ENCODE peak calls at places on chromosomes 16 and 17, in ten cellular contexts. B is transverse colon, I is heart left ventricle, A is suprapubic skin, S is adrenal gland, H is IMR-90, W is testis, E is right lobe of liver, Z is prostate gland, Y is sigmoid colon. N is an unnamed sample.

GRCh38 chr17:17180141-17180603 is 26.0 kb downstream of the PLD6 start:
- DNase-seq in I (no peak), B (no peak), Z (peak), A (no peak), Y (no peak), W (no peak), S (no peak), E (no peak), H (no peak), N (no peak)

GRCh38 chr16:54077412-54077821 is 209.2 kb downstream of the IRX3 start:
- DNase-seq in A (no peak), H (peak), Y (no peak), E (no peak), W (no peak), I (no peak), Z (no peak), S (peak), B (no peak), N (no peak)

GRCh38 chr16:65445313-65446260 is 323.7 kb upstream of the CDH11 start:
- DNase-seq in I (no peak), W (no peak), B (no peak), E (no peak), S (no peak), A (no peak), Z (no peak), H (no peak), Y (no peak), N (no peak)

GRCh38 chr17:82496529-82497434 is 22.8 kb upstream of the FOXK2 start:
- DNase-seq in E (peak), S (peak), Z (peak), I (peak), W (peak), Y (peak), B (peak), A (peak), H (peak), N (peak)

GRCh38 chr17:33871720-33872535 is 383.2 kb upstream of the CCL2 start:
- DNase-seq in A (no peak), Z (no peak), E (no peak), W (no peak), B (no peak), I (no peak), Y (no peak), H (no peak), S (no peak), N (no peak)

GRCh38 chr16:4336701-4337539 is 14.2 kb downstream of the PAM16 start:
- DNase-seq in W (no peak), Z (no peak), S (no peak), A (no peak), H (no peak), B (no peak), E (peak), Y (peak), I (no peak), N (no peak)

GRCh38 chr17:7886227-7887037 is 2.2 kb upstream of the CHD3 start:
- DNase-seq in S (peak), E (no peak), Y (peak), B (peak), A (peak), Z (peak), H (peak), I (no peak), W (peak), N (no peak)

GRCh38 chr17:43521389-43521788 is 24.8 kb downstream of the ETV4 start:
- DNase-seq in E (no peak), A (no peak), W (no peak), B (no peak), H (no peak), Y (no peak), I (no peak), Z (no peak), S (no peak), N (no peak)

GRCh38 chr16:49503242-49504022 is 129.8 kb downstream of the C16orf78 start:
- DNase-seq in W (no peak), S (no peak), H (no peak), Z (no peak), B (peak), I (no peak), E (no peak), Y (peak), A (no peak), N (peak)

GRCh38 chr17:8628609-8629169 is 1.8 kb downstream of the MYH10 start:
- DNase-seq in S (no peak), E (no peak), B (no peak), H (no peak), W (no peak), Y (no peak), I (no peak), Z (no peak), A (no peak), N (no peak)

GRCh38 chr16:22782299-22782698 is 31.7 kb upstream of the HS3ST2 start:
- DNase-seq in Z (no peak), E (no peak), B (no peak), Y (no peak), W (peak), I (no peak), H (no peak), S (peak), A (no peak), N (no peak)

GRCh38 chr16:50841081-50841886 is 99.4 kb downstream of the CYLD start:
- DNase-seq in W (peak), S (peak), I (no peak), E (no peak), A (peak), B (no peak), H (no peak), Z (no peak), Y (no peak), N (no peak)

GRCh38 chr16:51542856-51543510 is 391.9 kb upstream of the SALL1 start:
- DNase-seq in Z (no peak), I (no peak), B (no peak), W (no peak), A (no peak), S (no peak), Y (no peak), H (no peak), E (no peak), N (no peak)

GRCh38 chr16:53341787-53342186 is 92.5 kb upstream of the RBL2 start:
- DNase-seq in H (no peak), Y (no peak), W (no peak), Z (no peak), S (no peak), A (no peak), I (no peak), B (no peak), E (no peak), N (no peak)

GRCh38 chr16:26015776-26016175 is 324.0 kb downstream of the HS3ST4 start:
- DNase-seq in I (no peak), A (no peak), Y (no peak), H (no peak), Z (no peak), W (no peak), E (no peak), B (no peak), S (no peak), N (no peak)

GRCh38 chr16:72960101-72960500 is 87.8 kb downstream of the ZFHX3 start:
- DNase-seq in Y (no peak), I (no peak), Z (no peak), B (no peak), W (no peak), A (no peak), H (no peak), E (no peak), S (no peak), N (no peak)

GRCh38 chr16:72958522-72959076 is 89.3 kb downstream of the ZFHX3 start:
- DNase-seq in S (no peak), H (no peak), B (no peak), I (no peak), Y (peak), E (no peak), A (no peak), W (no peak), Z (no peak), N (no peak)

GRCh38 chr16:72956124-72957064 is 91.5 kb downstream of the ZFHX3 start:
- DNase-seq in B (no peak), Y (no peak), I (no peak), H (no peak), S (no peak), Z (peak), W (no peak), A (no peak), E (peak), N (no peak)

GRCh38 chr16:72959301-72959996 is 88.5 kb downstream of the ZFHX3 start:
- DNase-seq in Z (no peak), I (no peak), W (no peak), B (no peak), Y (peak), E (no peak), H (no peak), S (no peak), A (no peak), N (no peak)

GRCh38 chr16:72957303-72958277 is 90.3 kb downstream of the ZFHX3 start:
- DNase-seq in A (no peak), I (no peak), W (no peak), H (no peak), B (no peak), E (no peak), S (no peak), Z (no peak), Y (peak), N (no peak)
- H3K27ac ChIP-seq in A (no peak), I (no peak), W (no peak), H (no peak), B (no peak), E (no peak), S (no peak), Z (peak), Y (no peak), N (no peak)

GRCh38 chr16:58243528-58244004 is 45.7 kb upstream of the CSNK2A2 start:
- DNase-seq in Y (no peak), E (no peak), A (no peak), S (no peak), B (peak), H (no peak), I (no peak), Z (no peak), W (no peak), N (no peak)
- TF ChIP-seq POLR2A in Y (no peak), E (no peak), A (no peak), S (no peak), B (no peak), H (no peak), I (no peak), Z (no peak), W (no peak), N (no peak)

DNA sequence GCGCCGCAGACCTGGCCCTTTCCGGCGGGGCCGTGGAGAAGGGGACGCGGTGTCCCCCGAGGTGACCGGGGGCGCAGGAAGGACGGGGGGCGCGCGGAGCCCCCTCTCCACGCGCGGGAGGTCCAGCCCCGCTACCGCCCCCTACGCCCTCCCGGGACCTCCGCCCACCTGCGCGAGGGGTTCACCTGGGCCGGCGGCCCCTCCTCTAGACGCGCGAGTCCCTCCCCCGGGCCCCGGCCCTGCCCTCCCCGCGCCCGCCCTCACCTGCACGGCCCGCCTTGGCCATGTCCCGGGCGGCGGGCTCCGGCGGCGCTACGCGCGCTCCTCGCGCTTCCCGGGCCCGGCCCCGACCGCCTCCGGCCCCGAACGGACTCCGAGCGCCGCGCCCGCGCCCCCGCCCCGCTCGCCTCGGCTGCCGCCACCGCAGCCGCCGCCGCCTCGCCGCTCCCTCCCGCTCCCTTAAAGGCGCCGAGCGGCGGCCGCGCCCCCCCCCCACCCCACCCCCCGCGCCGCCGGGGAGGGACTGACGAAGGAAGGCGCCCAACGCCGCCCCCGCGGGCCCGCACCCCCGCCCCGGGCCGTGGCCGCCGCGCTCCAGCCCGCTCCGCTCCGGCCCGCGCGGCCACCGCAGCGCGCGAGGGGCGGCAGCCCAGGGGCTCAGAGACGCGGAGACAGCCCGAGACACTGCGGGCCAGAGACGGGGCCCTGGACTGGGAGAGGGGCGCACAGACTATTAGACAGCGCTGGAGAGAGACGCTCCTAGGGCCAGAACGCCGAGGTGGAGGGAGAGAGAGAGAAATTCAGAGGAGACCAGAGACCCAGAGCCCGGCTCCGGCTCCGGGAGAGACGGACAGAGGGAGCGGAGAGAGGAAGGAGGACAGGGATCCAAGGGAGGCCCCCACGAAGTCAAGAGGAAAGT is at the start of gene PITPNM3:
- DNase-seq in A (no peak), B (peak), W (no peak), I (no peak), S (peak), E (no peak), Y (no peak), Z (no peak), H (no peak), N (peak)
- H3K4me3 ChIP-seq in A (peak), B (peak), W (peak), I (peak), S (peak), E (peak), Y (peak), Z (peak), H (peak), N (peak)

GRCh38 chr17:2510559-2510958 is 1.1 kb downstream of the METTL16 start:
- DNase-seq in H (no peak), E (no peak), W (no peak), B (no peak), A (peak), I (no peak), Z (no peak), Y (no peak), S (no peak), N (no peak)
- H3K27ac ChIP-seq in H (peak), E (peak), W (peak), B (peak), A (peak), I (peak), Z (peak), Y (peak), S (no peak), N (peak)

DNA sequence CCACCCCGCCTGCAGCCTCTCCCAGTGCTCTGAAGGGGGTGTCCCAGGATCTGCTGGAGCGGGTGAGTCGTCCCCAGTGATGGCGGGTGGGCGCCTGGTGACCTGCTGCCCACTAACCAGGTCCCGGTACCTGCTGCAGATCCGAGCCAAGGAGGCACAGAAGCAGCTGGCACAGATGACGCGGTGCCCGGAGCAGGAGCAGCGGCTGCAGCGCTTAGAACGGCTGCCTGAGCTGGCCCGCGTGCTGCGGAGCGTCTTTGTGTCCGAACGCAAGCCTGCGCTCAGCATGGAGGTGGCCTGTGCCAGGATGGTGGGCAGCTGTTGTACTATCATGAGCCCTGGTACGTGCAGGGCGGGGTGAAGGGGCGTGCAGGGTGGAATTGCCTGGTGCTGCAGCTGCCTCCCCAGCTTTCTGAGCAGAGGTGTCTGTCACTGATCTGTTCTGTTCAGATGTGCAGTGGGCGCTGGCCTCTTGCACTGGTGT is 3.6 kb downstream of the CDT1 start:
- DNase-seq in Z (no peak), H (no peak), B (no peak), Y (no peak), A (no peak), E (no peak), I (no peak), S (no peak), W (no peak), N (no peak)
- TF ChIP-seq POLR2A in Z (no peak), H (no peak), B (no peak), Y (no peak), A (no peak), E (no peak), I (no peak), S (no peak), W (no peak), N (no peak)

GRCh38 chr17:59848385-59848668 is 44.4 kb downstream of the TUBD1 start:
- DNase-seq in E (no peak), W (no peak), Z (no peak), B (no peak), S (no peak), H (no peak), Y (no peak), I (no peak), A (no peak), N (no peak)

GRCh38 chr17:59846391-59847165 is 46.2 kb downstream of the TUBD1 start:
- DNase-seq in A (peak), Z (peak), S (peak), I (no peak), H (peak), W (peak), E (no peak), B (peak), Y (peak), N (no peak)

GRCh38 chr17:59848778-59849177 is 44.0 kb downstream of the TUBD1 start:
- DNase-seq in S (peak), W (peak), H (peak), Y (peak), B (peak), E (peak), I (no peak), Z (no peak), A (peak), N (peak)

GRCh38 chr17:59853168-59853918 is 39.4 kb downstream of the TUBD1 start:
- DNase-seq in Y (peak), W (no peak), S (no peak), I (no peak), Z (peak), H (peak), A (no peak), B (peak), E (no peak), N (peak)

DNA sequence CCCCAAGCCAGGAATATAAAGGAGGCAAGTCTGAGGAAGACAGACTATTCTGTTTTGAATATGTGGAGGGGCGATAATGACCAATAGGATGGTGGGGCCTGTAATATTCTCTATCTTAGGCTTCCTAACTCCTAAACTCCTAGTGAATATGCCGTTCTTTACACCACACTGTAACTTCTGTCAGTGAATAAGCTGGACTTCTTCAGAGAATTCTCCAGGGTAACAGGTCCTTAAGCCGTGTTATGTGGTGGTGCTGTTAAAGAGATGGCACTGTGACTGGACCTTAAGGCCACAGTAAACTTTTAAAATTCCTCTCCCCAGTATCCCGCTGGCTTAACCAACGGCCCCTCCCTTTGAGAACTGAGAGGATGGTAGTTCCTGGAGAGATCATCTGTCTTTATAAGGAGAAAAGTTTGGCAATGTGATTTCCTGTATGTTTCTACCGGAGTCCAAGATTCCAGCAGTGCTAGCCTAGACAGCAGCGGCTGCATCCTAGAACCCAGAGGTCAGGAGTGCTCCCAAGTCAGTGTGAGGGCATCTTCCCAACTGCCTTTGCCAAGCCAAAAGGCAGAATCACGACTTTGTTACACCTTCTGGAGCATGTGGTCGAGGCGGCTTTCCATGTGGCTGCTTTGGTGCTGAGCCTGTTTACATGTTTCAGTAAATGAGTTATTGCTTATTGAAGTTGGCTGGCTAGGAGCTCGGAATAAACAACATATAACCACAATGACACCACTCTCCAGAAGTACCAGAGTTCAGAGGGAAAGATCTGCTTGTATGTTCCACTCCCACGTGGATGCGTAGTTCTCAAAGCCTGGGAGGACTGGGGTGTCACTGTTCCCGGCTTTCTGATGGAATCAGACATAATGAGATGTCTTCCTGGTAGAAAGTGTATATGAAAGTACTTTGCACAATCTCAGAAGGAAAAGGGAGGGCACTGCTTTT is 41.0 kb downstream of the TUBD1 start:
- DNase-seq in E (no peak), Y (peak), I (no peak), B (peak), Z (peak), W (peak), S (peak), A (peak), H (peak), N (no peak)
- H3K4me3 ChIP-seq in E (no peak), Y (no peak), I (no peak), B (no peak), Z (no peak), W (no peak), S (no peak), A (no peak), H (no peak), N (no peak)

GRCh38 chr17:64216030-64216384 is 47.1 kb downstream of the TEX2 start:
- DNase-seq in S (no peak), B (no peak), I (no peak), H (peak), Y (no peak), Z (no peak), A (no peak), W (no peak), E (no peak), N (no peak)

GRCh38 chr17:64218066-64218465 is 45.0 kb downstream of the TEX2 start:
- DNase-seq in Y (no peak), Z (no peak), S (no peak), W (no peak), B (no peak), E (no peak), A (no peak), H (no peak), I (no peak), N (no peak)

GRCh38 chr17:64217249-64217652 is 45.8 kb downstream of the TEX2 start:
- DNase-seq in E (no peak), H (no peak), A (no peak), I (no peak), Y (no peak), Z (no peak), B (no peak), W (no peak), S (peak), N (no peak)

GRCh38 chr17:64214950-64215349 is 48.1 kb downstream of the TEX2 start:
- DNase-seq in I (no peak), W (no peak), A (no peak), Y (no peak), H (no peak), S (peak), E (no peak), Z (no peak), B (no peak), N (no peak)

DNA sequence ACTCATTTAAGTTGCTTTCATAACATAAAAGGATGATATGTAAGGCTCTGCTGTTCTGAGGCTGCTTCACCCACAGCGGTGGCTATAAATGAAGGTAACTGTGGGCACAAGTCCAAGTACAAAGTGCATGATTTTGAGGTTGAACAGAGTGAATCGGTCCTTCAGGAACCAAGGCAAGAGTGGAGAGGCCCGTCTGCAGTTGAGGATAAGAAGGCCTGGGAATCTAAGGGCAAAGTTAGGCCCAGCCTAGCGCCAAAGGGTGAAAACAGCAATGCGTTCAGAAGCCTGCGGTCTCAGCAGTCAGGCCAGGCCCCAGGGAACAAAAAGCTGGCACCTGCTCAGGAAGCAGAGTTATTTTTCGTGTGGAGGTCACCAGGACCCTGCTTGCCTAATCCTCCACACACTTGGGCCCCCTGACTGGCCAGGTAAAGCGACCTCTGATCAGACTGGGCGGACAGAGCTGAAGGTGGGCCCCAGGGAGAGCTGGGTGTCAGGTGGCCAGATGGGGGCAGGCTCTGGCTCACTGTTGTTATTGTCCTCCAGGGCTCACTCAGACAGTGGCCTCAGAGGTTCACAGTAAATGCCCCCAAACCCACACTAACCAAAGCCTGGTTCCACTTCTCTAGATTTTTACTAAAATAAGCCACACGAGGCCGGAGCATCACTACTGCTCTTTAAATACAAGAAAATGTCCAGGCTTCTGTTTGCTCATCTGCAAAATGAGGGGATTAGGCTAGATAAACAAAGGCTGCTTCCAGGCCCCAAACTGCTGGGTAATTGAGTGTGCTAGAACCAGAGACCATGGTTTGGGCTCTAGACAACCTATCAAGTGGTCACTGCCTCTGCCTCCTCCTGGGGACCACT is 46.4 kb downstream of the TEX2 start:
- DNase-seq in H (peak), W (peak), Y (no peak), S (peak), B (peak), A (no peak), E (peak), Z (no peak), I (peak), N (peak)
- H3K27ac ChIP-seq in H (peak), W (peak), Y (peak), S (peak), B (peak), A (peak), E (peak), Z (peak), I (peak), N (peak)

N was measured in spleen.